ENCODE peak calls at places on chromosomes 16 and 17, in nine cellular contexts. One of them, this sample, is unnamed.

GRCh38 chr16:85529489-85530369 is 83.4 kb upstream of the GSE1 start:
- DNase-seq in GM18507: no peak
- DNase-seq in activated CD8-positive, alpha-beta T cell treated with anti-CD3 and anti-CD28 coated beads, Interleukin-2, amount 10 ng/mL, durations not matched to agents 7 days and 5 days: no peak
- DNase-seq in brain microvascular endothelial cell: no peak
- DNase-seq in KBM-7: no peak
- DNase-seq in LoVo: no peak
- DNase-seq in kidney glomerular epithelial cell: no peak
- DNase-seq in DMS153: no peak
- DNase-seq in activated naive CD4-positive, alpha-beta T cell: no peak
- DNase-seq in this sample: no peak

GRCh38 chr16:86325360-86325759 is 185.0 kb upstream of the FOXF1 start:
- DNase-seq in DMS153: no peak
- DNase-seq in activated CD8-positive, alpha-beta T cell treated with anti-CD3 and anti-CD28 coated beads, Interleukin-2, amount 10 ng/mL, durations not matched to agents 7 days and 5 days: no peak
- DNase-seq in brain microvascular endothelial cell: no peak
- DNase-seq in kidney glomerular epithelial cell: no peak
- DNase-seq in GM18507: no peak
- DNase-seq in KBM-7: no peak
- DNase-seq in activated naive CD4-positive, alpha-beta T cell: no peak
- DNase-seq in LoVo: no peak
- DNase-seq in this sample: no peak

GRCh38 chr17:4802228-4802627 is at the start of gene C17orf114:
- DNase-seq in DMS153: no peak
- DNase-seq in activated CD8-positive, alpha-beta T cell treated with anti-CD3 and anti-CD28 coated beads, Interleukin-2, amount 10 ng/mL, durations not matched to agents 7 days and 5 days: no peak
- DNase-seq in GM18507: no peak
- DNase-seq in LoVo: no peak
- DNase-seq in KBM-7: no peak
- DNase-seq in brain microvascular endothelial cell: no peak
- DNase-seq in activated naive CD4-positive, alpha-beta T cell: no peak
- DNase-seq in kidney glomerular epithelial cell: no peak
- DNase-seq in this sample: no peak

GRCh38 chr16:66928702-66929388 is 3.5 kb upstream of the RRAD start:
- DNase-seq in GM18507: no peak
- DNase-seq in KBM-7: peak
- DNase-seq in kidney glomerular epithelial cell: no peak
- DNase-seq in DMS153: no peak
- DNase-seq in LoVo: no peak
- DNase-seq in activated CD8-positive, alpha-beta T cell treated with anti-CD3 and anti-CD28 coated beads, Interleukin-2, amount 10 ng/mL, durations not matched to agents 7 days and 5 days: peak
- DNase-seq in brain microvascular endothelial cell: peak
- DNase-seq in activated naive CD4-positive, alpha-beta T cell: no peak
- DNase-seq in this sample: no peak

GRCh38 chr17:66791337-66791736 is 43.6 kb upstream of the CACNG5 start:
- DNase-seq in kidney glomerular epithelial cell: no peak
- DNase-seq in activated naive CD4-positive, alpha-beta T cell: no peak
- DNase-seq in brain microvascular endothelial cell: no peak
- DNase-seq in LoVo: no peak
- DNase-seq in activated CD8-positive, alpha-beta T cell treated with anti-CD3 and anti-CD28 coated beads, Interleukin-2, amount 10 ng/mL, durations not matched to agents 7 days and 5 days: no peak
- DNase-seq in KBM-7: peak
- DNase-seq in DMS153: peak
- DNase-seq in GM18507: no peak
- DNase-seq in this sample: peak

GRCh38 chr17:80790021-80790765 is 201.4 kb upstream of the CHMP6 start:
- DNase-seq in kidney glomerular epithelial cell: no peak
- DNase-seq in activated naive CD4-positive, alpha-beta T cell: no peak
- DNase-seq in LoVo: no peak
- DNase-seq in activated CD8-positive, alpha-beta T cell treated with anti-CD3 and anti-CD28 coated beads, Interleukin-2, amount 10 ng/mL, durations not matched to agents 7 days and 5 days: peak
- DNase-seq in DMS153: no peak
- DNase-seq in brain microvascular endothelial cell: peak
- DNase-seq in GM18507: peak
- DNase-seq in KBM-7: no peak
- DNase-seq in this sample: no peak

GRCh38 chr16:27033281-27033680 is 33.4 kb upstream of the C16orf82 start:
- DNase-seq in GM18507: no peak
- DNase-seq in DMS153: no peak
- DNase-seq in activated CD8-positive, alpha-beta T cell treated with anti-CD3 and anti-CD28 coated beads, Interleukin-2, amount 10 ng/mL, durations not matched to agents 7 days and 5 days: no peak
- DNase-seq in KBM-7: no peak
- DNase-seq in brain microvascular endothelial cell: no peak
- DNase-seq in kidney glomerular epithelial cell: no peak
- DNase-seq in activated naive CD4-positive, alpha-beta T cell: no peak
- DNase-seq in LoVo: no peak
- DNase-seq in this sample: no peak

GRCh38 chr16:64381979-64382378 is 739.9 kb downstream of the CDH11 start:
- DNase-seq in LoVo: no peak
- DNase-seq in activated CD8-positive, alpha-beta T cell treated with anti-CD3 and anti-CD28 coated beads, Interleukin-2, amount 10 ng/mL, durations not matched to agents 7 days and 5 days: no peak
- DNase-seq in GM18507: no peak
- DNase-seq in activated naive CD4-positive, alpha-beta T cell: no peak
- DNase-seq in brain microvascular endothelial cell: no peak
- DNase-seq in kidney glomerular epithelial cell: no peak
- DNase-seq in DMS153: no peak
- DNase-seq in KBM-7: no peak
- DNase-seq in this sample: no peak

GRCh38 chr16:71542377-71542776 is 16.2 kb downstream of the CHST4 start:
- DNase-seq in DMS153: no peak
- DNase-seq in activated CD8-positive, alpha-beta T cell treated with anti-CD3 and anti-CD28 coated beads, Interleukin-2, amount 10 ng/mL, durations not matched to agents 7 days and 5 days: peak
- DNase-seq in kidney glomerular epithelial cell: no peak
- DNase-seq in GM18507: peak
- DNase-seq in KBM-7: peak
- DNase-seq in brain microvascular endothelial cell: peak
- DNase-seq in activated naive CD4-positive, alpha-beta T cell: peak
- DNase-seq in LoVo: peak
- DNase-seq in this sample: no peak

GRCh38 chr16:56339431-56340195 is 85.7 kb downstream of the AMFR start:
- DNase-seq in DMS153: no peak
- DNase-seq in GM18507: no peak
- DNase-seq in activated CD8-positive, alpha-beta T cell treated with anti-CD3 and anti-CD28 coated beads, Interleukin-2, amount 10 ng/mL, durations not matched to agents 7 days and 5 days: no peak
- DNase-seq in activated naive CD4-positive, alpha-beta T cell: no peak
- DNase-seq in kidney glomerular epithelial cell: no peak
- DNase-seq in KBM-7: no peak
- DNase-seq in LoVo: no peak
- DNase-seq in brain microvascular endothelial cell: no peak
- DNase-seq in this sample: no peak

GRCh38 chr16:19690196-19690595 is 27.8 kb downstream of the KNOP1 start:
- DNase-seq in brain microvascular endothelial cell: no peak
- DNase-seq in activated naive CD4-positive, alpha-beta T cell: no peak
- DNase-seq in GM18507: no peak
- DNase-seq in activated CD8-positive, alpha-beta T cell treated with anti-CD3 and anti-CD28 coated beads, Interleukin-2, amount 10 ng/mL, durations not matched to agents 7 days and 5 days: no peak
- DNase-seq in KBM-7: peak
- DNase-seq in kidney glomerular epithelial cell: no peak
- DNase-seq in DMS153: no peak
- DNase-seq in LoVo: no peak
- DNase-seq in this sample: no peak

GRCh38 chr16:27111486-27111885 is 44.8 kb downstream of the C16orf82 start:
- DNase-seq in LoVo: no peak
- DNase-seq in activated CD8-positive, alpha-beta T cell treated with anti-CD3 and anti-CD28 coated beads, Interleukin-2, amount 10 ng/mL, durations not matched to agents 7 days and 5 days: no peak
- DNase-seq in KBM-7: no peak
- DNase-seq in GM18507: no peak
- DNase-seq in activated naive CD4-positive, alpha-beta T cell: no peak
- DNase-seq in DMS153: no peak
- DNase-seq in brain microvascular endothelial cell: no peak
- DNase-seq in kidney glomerular epithelial cell: no peak
- DNase-seq in this sample: no peak

GRCh38 chr16:75385507-75386152 is 47.7 kb downstream of the CFDP1 start:
- DNase-seq in DMS153: peak
- DNase-seq in activated CD8-positive, alpha-beta T cell treated with anti-CD3 and anti-CD28 coated beads, Interleukin-2, amount 10 ng/mL, durations not matched to agents 7 days and 5 days: peak
- DNase-seq in kidney glomerular epithelial cell: peak
- DNase-seq in GM18507: no peak
- DNase-seq in LoVo: peak
- DNase-seq in activated naive CD4-positive, alpha-beta T cell: no peak
- DNase-seq in KBM-7: peak
- DNase-seq in brain microvascular endothelial cell: peak
- DNase-seq in this sample: no peak

GRCh38 chr16:84879569-84880487 is 60.0 kb downstream of the CRISPLD2 start:
- DNase-seq in GM18507: no peak
- DNase-seq in DMS153: no peak
- DNase-seq in brain microvascular endothelial cell: no peak
- DNase-seq in LoVo: peak
- DNase-seq in KBM-7: no peak
- DNase-seq in kidney glomerular epithelial cell: no peak
- DNase-seq in activated CD8-positive, alpha-beta T cell treated with anti-CD3 and anti-CD28 coated beads, Interleukin-2, amount 10 ng/mL, durations not matched to agents 7 days and 5 days: no peak
- DNase-seq in activated naive CD4-positive, alpha-beta T cell: no peak
- DNase-seq in this sample: no peak

GRCh38 chr17:75266315-75267145 is 4.5 kb downstream of the MIF4GD start:
- DNase-seq in LoVo: no peak
- DNase-seq in brain microvascular endothelial cell: no peak
- DNase-seq in activated CD8-positive, alpha-beta T cell treated with anti-CD3 and anti-CD28 coated beads, Interleukin-2, amount 10 ng/mL, durations not matched to agents 7 days and 5 days: no peak
- DNase-seq in KBM-7: no peak
- DNase-seq in activated naive CD4-positive, alpha-beta T cell: no peak
- DNase-seq in DMS153: no peak
- DNase-seq in GM18507: no peak
- DNase-seq in kidney glomerular epithelial cell: no peak
- DNase-seq in this sample: no peak

GRCh38 chr16:17461951-17462729 is 8.6 kb downstream of the XYLT1 start:
- DNase-seq in KBM-7: peak
- DNase-seq in brain microvascular endothelial cell: no peak
- DNase-seq in LoVo: no peak
- DNase-seq in activated naive CD4-positive, alpha-beta T cell: no peak
- DNase-seq in GM18507: no peak
- DNase-seq in kidney glomerular epithelial cell: no peak
- DNase-seq in activated CD8-positive, alpha-beta T cell treated with anti-CD3 and anti-CD28 coated beads, Interleukin-2, amount 10 ng/mL, durations not matched to agents 7 days and 5 days: peak
- DNase-seq in DMS153: no peak
- DNase-seq in this sample: no peak

GRCh38 chr16:5422047-5422446 is 324.5 kb upstream of the EEF2KMT start:
- DNase-seq in DMS153: no peak
- DNase-seq in LoVo: no peak
- DNase-seq in activated naive CD4-positive, alpha-beta T cell: no peak
- DNase-seq in GM18507: no peak
- DNase-seq in brain microvascular endothelial cell: no peak
- DNase-seq in activated CD8-positive, alpha-beta T cell treated with anti-CD3 and anti-CD28 coated beads, Interleukin-2, amount 10 ng/mL, durations not matched to agents 7 days and 5 days: no peak
- DNase-seq in KBM-7: no peak
- DNase-seq in kidney glomerular epithelial cell: no peak
- DNase-seq in this sample: no peak

GRCh38 chr16:14462811-14463210 is 167.2 kb downstream of the PARN start:
- DNase-seq in activated CD8-positive, alpha-beta T cell treated with anti-CD3 and anti-CD28 coated beads, Interleukin-2, amount 10 ng/mL, durations not matched to agents 7 days and 5 days: no peak
- DNase-seq in LoVo: no peak
- DNase-seq in kidney glomerular epithelial cell: no peak
- DNase-seq in GM18507: no peak
- DNase-seq in activated naive CD4-positive, alpha-beta T cell: no peak
- DNase-seq in KBM-7: no peak
- DNase-seq in DMS153: no peak
- DNase-seq in brain microvascular endothelial cell: peak
- DNase-seq in this sample: no peak

GRCh38 chr16:64253525-64253924 is 868.3 kb downstream of the CDH11 start:
- DNase-seq in DMS153: no peak
- DNase-seq in brain microvascular endothelial cell: peak
- DNase-seq in activated CD8-positive, alpha-beta T cell treated with anti-CD3 and anti-CD28 coated beads, Interleukin-2, amount 10 ng/mL, durations not matched to agents 7 days and 5 days: no peak
- DNase-seq in activated naive CD4-positive, alpha-beta T cell: no peak
- DNase-seq in kidney glomerular epithelial cell: no peak
- DNase-seq in GM18507: no peak
- DNase-seq in KBM-7: no peak
- DNase-seq in LoVo: no peak
- DNase-seq in this sample: no peak

GRCh38 chr17:64741038-64741641 is 79.0 kb upstream of the SMURF2 start:
- DNase-seq in LoVo: no peak
- DNase-seq in GM18507: no peak
- DNase-seq in KBM-7: no peak
- DNase-seq in brain microvascular endothelial cell: no peak
- DNase-seq in activated CD8-positive, alpha-beta T cell treated with anti-CD3 and anti-CD28 coated beads, Interleukin-2, amount 10 ng/mL, durations not matched to agents 7 days and 5 days: no peak
- DNase-seq in kidney glomerular epithelial cell: peak
- DNase-seq in activated naive CD4-positive, alpha-beta T cell: no peak
- DNase-seq in DMS153: no peak
- DNase-seq in this sample: no peak

GRCh38 chr16:49010879-49011278 is 270.8 kb downstream of the CBLN1 start:
- DNase-seq in brain microvascular endothelial cell: no peak
- DNase-seq in kidney glomerular epithelial cell: no peak
- DNase-seq in activated CD8-positive, alpha-beta T cell treated with anti-CD3 and anti-CD28 coated beads, Interleukin-2, amount 10 ng/mL, durations not matched to agents 7 days and 5 days: no peak
- DNase-seq in activated naive CD4-positive, alpha-beta T cell: no peak
- DNase-seq in DMS153: no peak
- DNase-seq in LoVo: no peak
- DNase-seq in GM18507: no peak
- DNase-seq in KBM-7: no peak
- DNase-seq in this sample: no peak

GRCh38 chr17:35423761-35424160 is 8.5 kb downstream of the SLFN12 start:
- DNase-seq in brain microvascular endothelial cell: peak
- DNase-seq in LoVo: no peak
- DNase-seq in activated naive CD4-positive, alpha-beta T cell: no peak
- DNase-seq in activated CD8-positive, alpha-beta T cell treated with anti-CD3 and anti-CD28 coated beads, Interleukin-2, amount 10 ng/mL, durations not matched to agents 7 days and 5 days: no peak
- DNase-seq in DMS153: no peak
- DNase-seq in GM18507: no peak
- DNase-seq in KBM-7: no peak
- DNase-seq in kidney glomerular epithelial cell: no peak
- DNase-seq in this sample: no peak

GRCh38 chr17:47866941-47867340 is 16.0 kb upstream of the SP6 start:
- DNase-seq in activated CD8-positive, alpha-beta T cell treated with anti-CD3 and anti-CD28 coated beads, Interleukin-2, amount 10 ng/mL, durations not matched to agents 7 days and 5 days: no peak
- DNase-seq in kidney glomerular epithelial cell: no peak
- DNase-seq in DMS153: no peak
- DNase-seq in KBM-7: no peak
- DNase-seq in activated naive CD4-positive, alpha-beta T cell: no peak
- DNase-seq in LoVo: no peak
- DNase-seq in GM18507: no peak
- DNase-seq in brain microvascular endothelial cell: no peak
- DNase-seq in this sample: no peak

GRCh38 chr17:44010966-44011647 is 3.7 kb downstream of the TMEM101 start:
- DNase-seq in DMS153: no peak
- DNase-seq in kidney glomerular epithelial cell: no peak
- DNase-seq in activated naive CD4-positive, alpha-beta T cell: no peak
- DNase-seq in brain microvascular endothelial cell: no peak
- DNase-seq in GM18507: no peak
- DNase-seq in activated CD8-positive, alpha-beta T cell treated with anti-CD3 and anti-CD28 coated beads, Interleukin-2, amount 10 ng/mL, durations not matched to agents 7 days and 5 days: no peak
- DNase-seq in LoVo: no peak
- DNase-seq in KBM-7: no peak
- DNase-seq in this sample: no peak

GRCh38 chr17:74117087-74117486 is 86.4 kb upstream of the RPL38 start:
- DNase-seq in DMS153: no peak
- DNase-seq in KBM-7: no peak
- DNase-seq in kidney glomerular epithelial cell: no peak
- DNase-seq in activated CD8-positive, alpha-beta T cell treated with anti-CD3 and anti-CD28 coated beads, Interleukin-2, amount 10 ng/mL, durations not matched to agents 7 days and 5 days: no peak
- DNase-seq in activated naive CD4-positive, alpha-beta T cell: no peak
- DNase-seq in brain microvascular endothelial cell: no peak
- DNase-seq in LoVo: no peak
- DNase-seq in GM18507: no peak
- DNase-seq in this sample: no peak

GRCh38 chr17:48113201-48113676 is 5.7 kb downstream of the SNX11 start:
- DNase-seq in brain microvascular endothelial cell: no peak
- DNase-seq in DMS153: no peak
- DNase-seq in KBM-7: no peak
- DNase-seq in GM18507: no peak
- DNase-seq in activated naive CD4-positive, alpha-beta T cell: no peak
- DNase-seq in kidney glomerular epithelial cell: no peak
- DNase-seq in LoVo: no peak
- DNase-seq in activated CD8-positive, alpha-beta T cell treated with anti-CD3 and anti-CD28 coated beads, Interleukin-2, amount 10 ng/mL, durations not matched to agents 7 days and 5 days: peak
- DNase-seq in this sample: no peak

GRCh38 chr17:82212331-82213250 is at the start of gene CCDC57:
- DNase-seq in activated CD8-positive, alpha-beta T cell treated with anti-CD3 and anti-CD28 coated beads, Interleukin-2, amount 10 ng/mL, durations not matched to agents 7 days and 5 days: peak
- DNase-seq in DMS153: peak
- DNase-seq in GM18507: peak
- DNase-seq in kidney glomerular epithelial cell: peak
- DNase-seq in activated naive CD4-positive, alpha-beta T cell: peak
- DNase-seq in KBM-7: peak
- DNase-seq in LoVo: peak
- DNase-seq in brain microvascular endothelial cell: no peak
- DNase-seq in this sample: no peak

GRCh38 chr17:14747576-14747940 is 446.7 kb downstream of the HS3ST3B1 start:
- DNase-seq in activated naive CD4-positive, alpha-beta T cell: no peak
- DNase-seq in KBM-7: no peak
- DNase-seq in brain microvascular endothelial cell: no peak
- DNase-seq in activated CD8-positive, alpha-beta T cell treated with anti-CD3 and anti-CD28 coated beads, Interleukin-2, amount 10 ng/mL, durations not matched to agents 7 days and 5 days: no peak
- DNase-seq in LoVo: no peak
- DNase-seq in DMS153: no peak
- DNase-seq in kidney glomerular epithelial cell: no peak
- DNase-seq in GM18507: no peak
- DNase-seq in this sample: no peak

GRCh38 chr16:68356249-68356918 is 45.6 kb downstream of the PRMT7 start:
- DNase-seq in activated CD8-positive, alpha-beta T cell treated with anti-CD3 and anti-CD28 coated beads, Interleukin-2, amount 10 ng/mL, durations not matched to agents 7 days and 5 days: peak
- DNase-seq in kidney glomerular epithelial cell: no peak
- DNase-seq in KBM-7: peak
- DNase-seq in activated naive CD4-positive, alpha-beta T cell: no peak
- DNase-seq in DMS153: no peak
- DNase-seq in brain microvascular endothelial cell: no peak
- DNase-seq in GM18507: peak
- DNase-seq in LoVo: no peak
- DNase-seq in this sample: no peak

GRCh38 chr17:77442976-77443742 is 302.4 kb downstream of the SEC14L1 start:
- DNase-seq in KBM-7: no peak
- DNase-seq in GM18507: no peak
- DNase-seq in kidney glomerular epithelial cell: no peak
- DNase-seq in activated CD8-positive, alpha-beta T cell treated with anti-CD3 and anti-CD28 coated beads, Interleukin-2, amount 10 ng/mL, durations not matched to agents 7 days and 5 days: no peak
- DNase-seq in DMS153: no peak
- DNase-seq in activated naive CD4-positive, alpha-beta T cell: no peak
- DNase-seq in brain microvascular endothelial cell: no peak
- DNase-seq in LoVo: no peak
- DNase-seq in this sample: no peak

GRCh38 chr17:2889256-2889655 is 93.0 kb downstream of the RAP1GAP2 start:
- DNase-seq in DMS153: no peak
- DNase-seq in activated CD8-positive, alpha-beta T cell treated with anti-CD3 and anti-CD28 coated beads, Interleukin-2, amount 10 ng/mL, durations not matched to agents 7 days and 5 days: no peak
- DNase-seq in activated naive CD4-positive, alpha-beta T cell: no peak
- DNase-seq in GM18507: no peak
- DNase-seq in brain microvascular endothelial cell: no peak
- DNase-seq in LoVo: no peak
- DNase-seq in KBM-7: no peak
- DNase-seq in kidney glomerular epithelial cell: no peak
- DNase-seq in this sample: no peak